ENCODE peak calls at places on chromosomes 12 and 14, in four cellular contexts. S is AG09309, R is fibroblast of the aortic adventitia, O is fibroblast of pulmonary artery. F is an unnamed sample.

GRCh38 chr12:111775205-111776193 is 8.8 kb downstream of the ALDH2 start:
- DNase-seq in S (no peak), R (peak), O (peak), F (peak)

GRCh38 chr12:105843989-105844768 is 294.6 kb downstream of the NUAK1 start:
- DNase-seq in S (peak), R (no peak), O (no peak), F (no peak)

GRCh38 chr14:25911831-25912230 is 686.0 kb downstream of the NOVA1 start:
- DNase-seq in S (no peak), R (no peak), O (no peak), F (no peak)

GRCh38 chr14:90837355-90837754 is 21.1 kb upstream of the TTC7B start:
- DNase-seq in S (no peak), R (no peak), O (no peak), F (no peak)

GRCh38 chr14:90424686-90425255 is 27.9 kb downstream of the CALM1 start:
- DNase-seq in S (no peak), R (peak), O (no peak), F (no peak)

GRCh38 chr12:29306682-29307081 is 74.3 kb downstream of the ERGIC2 start:
- DNase-seq in S (no peak), R (no peak), O (no peak), F (no peak)

GRCh38 chr12:46774011-46774633 is 51.7 kb downstream of the SLC38A4 start:
- DNase-seq in S (no peak), R (peak), O (peak), F (no peak)

GRCh38 chr12:99960312-99960711 is 24.4 kb downstream of the ANKS1B start:
- DNase-seq in S (no peak), R (peak), O (peak), F (no peak)

GRCh38 chr12:102470964-102471363 is 9.4 kb downstream of the IGF1 start:
- DNase-seq in S (no peak), R (no peak), O (no peak), F (no peak)

GRCh38 chr12:25959069-25959961 is 833 bp downstream of the RASSF8 start:
- DNase-seq in S (peak), R (peak), O (peak), F (no peak)
- TF ChIP-seq CTCF in S (peak), R (peak), O (peak), F (no peak)

GRCh38 chr12:57049047-57049446 is 882 bp downstream of the MYO1A start:
- DNase-seq in S (no peak), R (no peak), O (no peak), F (no peak)

GRCh38 chr12:57048423-57048822 is 1.5 kb downstream of the MYO1A start:
- DNase-seq in S (no peak), R (no peak), O (no peak), F (no peak)

GRCh38 chr12:57046392-57046791 is 3.5 kb downstream of the MYO1A start:
- DNase-seq in S (no peak), R (no peak), O (no peak), F (no peak)

GRCh38 chr12:57047981-57048380 is 1.9 kb downstream of the MYO1A start:
- DNase-seq in S (no peak), R (peak), O (no peak), F (no peak)

GRCh38 chr12:57046947-57047890 is 2.7 kb downstream of the MYO1A start:
- DNase-seq in S (no peak), R (no peak), O (no peak), F (no peak)
- H3K4me3 ChIP-seq in S (no peak), R (no peak), O (no peak), F (no peak)

DNA sequence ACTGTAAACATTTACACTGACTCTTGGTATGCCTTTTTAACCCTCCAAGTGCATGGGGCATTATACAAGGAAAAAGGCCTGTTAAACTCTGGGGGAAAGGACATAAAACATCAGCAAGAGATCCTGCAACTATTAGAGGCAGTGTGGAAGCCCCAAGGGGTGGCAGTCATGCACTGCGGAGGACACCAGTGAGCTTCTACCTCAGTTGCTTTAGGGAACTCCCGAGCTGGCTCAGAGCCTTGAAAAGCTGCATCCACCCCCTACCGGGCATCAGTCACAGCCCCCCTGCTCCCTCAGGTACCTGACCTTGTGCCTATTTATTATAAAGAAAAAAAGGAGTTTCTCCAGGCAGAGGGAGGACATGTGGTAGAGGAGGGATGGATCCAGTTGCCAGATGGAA is 695.6 kb upstream of the LMO3 start:
- DNase-seq in S (no peak), R (no peak), O (no peak), F (no peak)
- TF ChIP-seq CTCF in S (no peak), R (no peak), O (no peak), F (no peak)

DNA sequence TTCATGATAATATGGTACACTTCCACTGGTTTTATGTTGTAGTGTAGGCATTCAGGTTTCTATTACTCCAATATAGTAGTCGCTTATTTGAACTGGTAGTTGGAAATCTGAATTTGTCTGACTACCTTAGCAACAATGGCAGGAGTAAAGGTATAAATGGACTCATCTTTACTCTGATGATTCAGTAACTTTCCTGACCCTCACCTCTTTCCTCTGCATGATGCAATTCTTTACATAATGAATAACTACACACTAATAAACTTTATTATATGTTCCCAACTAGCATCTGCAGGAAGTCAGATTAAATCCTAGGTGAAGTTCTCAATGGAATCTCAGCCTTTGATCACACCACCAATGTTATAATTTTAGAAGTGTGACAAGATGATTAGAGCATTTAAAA is 70.5 kb upstream of the ATP2B1 start:
- DNase-seq in S (no peak), R (no peak), O (no peak), F (no peak)
- H3K4me3 ChIP-seq in S (no peak), R (no peak), O (no peak), F (no peak)

GRCh38 chr14:105470812-105471771 is 3.5 kb upstream of the CRIP2 start:
- DNase-seq in S (no peak), R (no peak), O (no peak), F (no peak)
- TF ChIP-seq CTCF in S (no peak), R (no peak), O (no peak), F (no peak)

GRCh38 chr14:24187538-24187915 is 1.1 kb downstream of the IPO4 start:
- DNase-seq in S (no peak), R (no peak), O (no peak), F (no peak)
- H3K4me3 ChIP-seq in S (peak), R (peak), O (peak), F (peak)

F was measured in GM12864.